ENCODE peak calls at places on chromosomes 4 and X, in nine cellular contexts. M is GM12891, Y is HCT116, H is uterus, Z is prostate gland, B is body of pancreas, O is ovary, V is A549, W is NB4. P is an unnamed sample.
A peak's percentile ranks its signal among the peaks of the same experiment; 100 is the strongest.

GRCh38 chr4:108483077-108483476 is 137.3 kb upstream of the RPL34 start:
- DNase-seq in M (no peak), Y (no peak), H (no peak), Z (no peak), B (no peak), O (no peak), V (no peak), W (no peak), P (no peak)

GRCh38 chrX:129984196-129984962 is 1.9 kb downstream of the BCORL1 start:
- DNase-seq in M (no peak), Y (no peak), H (peak; percentile 39), Z (no peak), B (peak; percentile 30), O (peak; percentile 22), V (peak; percentile 23), W (peak; percentile 59), P (peak; percentile 44)

GRCh38 chrX:103531002-103531401 is 11.7 kb upstream of the RAB40A start:
- DNase-seq in M (no peak), Y (no peak), H (no peak), Z (no peak), B (no peak), O (no peak), V (no peak), W (no peak), P (no peak)

GRCh38 chr4:79295076-79295475 is 30.8 kb downstream of the NAA11 start:
- DNase-seq in M (no peak), Y (no peak), H (no peak), Z (no peak), B (no peak), O (no peak), V (no peak), W (no peak), P (no peak)

GRCh38 chrX:53263597-53264094 is 17.7 kb downstream of the IQSEC2 start:
- DNase-seq in M (no peak), Y (peak; percentile 59), H (no peak), Z (no peak), B (no peak), O (no peak), V (peak; percentile 81), W (peak; percentile 78), P (peak; percentile 35)

GRCh38 chr4:82715731-82716617 is 82.6 kb downstream of the SCD5 start:
- DNase-seq in M (no peak), Y (no peak), H (no peak), Z (no peak), B (no peak), O (no peak), V (no peak), W (peak; percentile 9), P (no peak)

GRCh38 chr4:139740531-139741041 is 75.0 kb downstream of the MGST2 start:
- DNase-seq in M (no peak), Y (no peak), H (peak; percentile 83), Z (peak; percentile 87), B (peak; percentile 74), O (peak; percentile 71), V (peak; percentile 68), W (peak; percentile 62), P (peak; percentile 26)

GRCh38 chr4:85127653-85128052 is 161.2 kb upstream of the WDFY3 start:
- DNase-seq in M (peak; percentile 30), Y (peak; percentile 47), H (no peak), Z (no peak), B (peak; percentile 54), O (no peak), V (peak; percentile 52), W (peak; percentile 43), P (peak; percentile 16)

GRCh38 chr4:142129931-142130330 is 493.5 kb downstream of the IL15 start:
- DNase-seq in M (no peak), Y (no peak), H (no peak), Z (no peak), B (no peak), O (no peak), V (no peak), W (no peak), P (no peak)

GRCh38 chr4:185257694-185258093 is 48.3 kb downstream of the SNX25 start:
- DNase-seq in M (no peak), Y (no peak), H (no peak), Z (no peak), B (no peak), O (no peak), V (no peak), W (no peak), P (no peak)

GRCh38 chr4:5708171-5708828 is at the start of gene EVC2:
- DNase-seq in M (peak; percentile 42), Y (no peak), H (peak; percentile 82), Z (peak; percentile 65), B (peak; percentile 71), O (peak; percentile 85), V (peak; percentile 27), W (no peak), P (no peak)
- TF ChIP-seq POLR2A in M (no peak), Y (no peak), H (peak; percentile 65), Z (peak; percentile 44), B (peak; percentile 29), O (peak; percentile 32), V (peak; percentile 54), W (no peak), P (no peak)

GRCh38 chrX:110317079-110317819 is 636 bp downstream of the AMMECR1 start:
- DNase-seq in M (peak; percentile 1), Y (no peak), H (peak; percentile 15), Z (peak; percentile 5), B (peak; percentile 20), O (peak; percentile 22), V (peak; percentile 2), W (peak; percentile 50), P (peak; percentile 49)

GRCh38 chrX:110316351-110317078 is 1.4 kb downstream of the AMMECR1 start:
- DNase-seq in M (no peak), Y (no peak), H (no peak), Z (no peak), B (no peak), O (no peak), V (no peak), W (peak; percentile 39), P (peak; percentile 62)

GRCh38 chrX:110315541-110315940 is 2.3 kb downstream of the AMMECR1 start:
- DNase-seq in M (no peak), Y (no peak), H (no peak), Z (no peak), B (no peak), O (no peak), V (no peak), W (no peak), P (peak; percentile 66)

GRCh38 chrX:110318664-110318968 is 731 bp upstream of the AMMECR1 start:
- DNase-seq in M (no peak), Y (no peak), H (no peak), Z (no peak), B (peak; percentile 46), O (no peak), V (peak; percentile 31), W (no peak), P (no peak)

GRCh38 chrX:110317820-110318663 is at the start of gene AMMECR1:
- DNase-seq in M (peak; percentile 46), Y (peak; percentile 31), H (peak; percentile 78), Z (peak; percentile 68), B (peak; percentile 84), O (peak; percentile 80), V (peak; percentile 83), W (peak; percentile 88), P (peak; percentile 94)
- TF ChIP-seq POLR2A in M (peak; percentile 86), Y (peak; percentile 45), H (peak; percentile 71), Z (peak; percentile 61), B (peak; percentile 46), O (peak; percentile 27), V (peak; percentile 76), W (peak; percentile 59), P (peak; percentile 75)

DNA sequence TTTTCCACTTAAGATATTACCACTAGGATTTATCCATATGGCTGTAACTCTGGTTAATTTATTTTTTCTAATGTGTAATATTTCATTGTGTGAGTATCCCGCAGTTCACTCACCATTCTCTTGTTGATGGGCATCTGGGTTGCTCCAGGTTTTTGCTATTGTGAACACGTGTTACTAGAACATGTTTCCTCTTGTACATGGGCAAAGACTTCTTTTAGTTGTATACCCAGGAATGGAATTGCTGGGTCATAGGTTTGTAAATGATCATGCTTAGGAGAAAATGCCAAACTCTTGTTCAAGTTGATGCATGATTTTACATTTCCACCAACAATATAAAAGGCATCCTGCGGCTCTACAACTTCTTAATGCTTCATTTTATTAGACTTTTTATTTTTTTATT is 26.8 kb downstream of the SYNPO2 start:
- DNase-seq in M (no peak), Y (no peak), H (no peak), Z (no peak), B (no peak), O (no peak), V (no peak), W (no peak), P (no peak)
- TF ChIP-seq POLR2A in M (no peak), Y (no peak), H (no peak), Z (no peak), B (no peak), O (no peak), V (no peak), W (no peak), P (no peak)

GRCh38 chr4:40058121-40058520 is 1.5 kb downstream of the N4BP2 start:
- DNase-seq in M (no peak), Y (no peak), H (no peak), Z (no peak), B (no peak), O (no peak), V (no peak), W (peak; percentile 35), P (peak; percentile 53)

GRCh38 chr4:40055873-40056721 is 553 bp upstream of the N4BP2 start:
- DNase-seq in M (peak; percentile 50), Y (no peak), H (peak; percentile 68), Z (peak; percentile 52), B (peak; percentile 73), O (peak; percentile 74), V (peak; percentile 69), W (peak; percentile 95), P (peak; percentile 85)

GRCh38 chr4:40057540-40058091 is 966 bp downstream of the N4BP2 start:
- DNase-seq in M (peak; percentile 70), Y (peak; percentile 96), H (peak; percentile 88), Z (peak; percentile 93), B (peak; percentile 90), O (peak; percentile 73), V (peak; percentile 95), W (peak; percentile 97), P (peak; percentile 94)

GRCh38 chr4:40055379-40055872 is 1.2 kb upstream of the N4BP2 start:
- DNase-seq in M (no peak), Y (no peak), H (no peak), Z (no peak), B (no peak), O (no peak), V (no peak), W (peak; percentile 92), P (no peak)

GRCh38 chr4:40056722-40057539 is at the start of gene N4BP2:
- DNase-seq in M (peak; percentile 71), Y (peak; percentile 57), H (peak; percentile 77), Z (peak; percentile 78), B (peak; percentile 88), O (peak; percentile 85), V (peak; percentile 91), W (peak; percentile 94), P (peak; percentile 93)
- TF ChIP-seq POLR2A in M (peak; percentile 40), Y (no peak), H (peak; percentile 91), Z (peak; percentile 85), B (peak; percentile 95), O (peak; percentile 80), V (peak; percentile 46), W (peak; percentile 42), P (peak; percentile 83)

GRCh38 chr4:123802933-123803332 is 406.3 kb downstream of the SPRY1 start:
- DNase-seq in M (no peak), Y (no peak), H (no peak), Z (no peak), B (no peak), O (no peak), V (no peak), W (no peak), P (no peak)
- TF ChIP-seq POLR2A in M (no peak), Y (no peak), H (no peak), Z (no peak), B (no peak), O (no peak), V (no peak), W (no peak), P (no peak)